ENCODE peak calls at places on chromosomes 4 and X, in eight cellular contexts. J is omental fat pad; O is G401; P is activated CD4-positive, CD25-positive, alpha-beta regulatory T cell; S is suprapubic skin; Q is adipocyte; M is NCI-H1092; R is cardiac muscle cell. V is an unnamed sample.

GRCh38 chrX:123237271-123237670 is 53.2 kb downstream of the GRIA3 start:
- DNase-seq in J (no peak), M (no peak), Q (no peak), P (no peak), R (no peak), O (no peak), S (no peak), V (no peak)

GRCh38 chrX:110180928-110181310 is 137.0 kb downstream of the AMMECR1 start:
- DNase-seq in R (peak), J (no peak), M (no peak), Q (peak), P (no peak), S (no peak), O (no peak), V (no peak)

GRCh38 chrX:11740794-11741193 is 17.2 kb upstream of the MSL3 start:
- DNase-seq in O (no peak), M (no peak), J (no peak), S (no peak), Q (no peak), P (no peak), R (no peak), V (no peak)

GRCh38 chrX:109974906-109975655 is 27.8 kb upstream of the TMEM164 start:
- DNase-seq in S (no peak), R (peak), P (no peak), O (no peak), M (no peak), J (no peak), Q (no peak), V (no peak)

GRCh38 chr4:85748654-85749053 is 273.7 kb downstream of the ARHGAP24 start:
- DNase-seq in P (no peak), Q (peak), S (no peak), M (no peak), R (peak), J (no peak), O (no peak), V (no peak)

GRCh38 chr4:118905546-118905945 is 16.9 kb downstream of the SYNPO2 start:
- DNase-seq in O (no peak), S (no peak), P (no peak), Q (no peak), J (no peak), M (no peak), R (peak), V (no peak)

GRCh38 chrX:66677430-66677829 is 38.6 kb upstream of the EDA2R start:
- DNase-seq in M (no peak), S (no peak), Q (peak), J (no peak), R (peak), O (no peak), P (no peak), V (no peak)

GRCh38 chr4:121061215-121061614 is 11.1 kb downstream of the NDNF start:
- DNase-seq in R (no peak), O (no peak), Q (no peak), J (no peak), P (no peak), M (no peak), S (no peak), V (no peak)

GRCh38 chr4:5932021-5932553 is 39.2 kb upstream of the CRMP1 start:
- DNase-seq in R (no peak), J (no peak), O (no peak), Q (no peak), P (no peak), S (no peak), M (peak), V (no peak)